ENCODE peak calls at places on chromosomes 2 and 18, in nine cellular contexts. M, C, P, S, V, N, K, A and B are unnamed samples.
A peak's percentile ranks its signal among the peaks of the same experiment; 100 is the strongest.

GRCh38 chr2:118903489-118904215 is 38.3 kb upstream of the MARCO start:
- DNase-seq in N (no peak), A (no peak), P (no peak), C (no peak), M (no peak), V (no peak), S (no peak), K (no peak), B (no peak)

GRCh38 chr2:212537311-212538155 is 1.1 kb downstream of the ERBB4 start:
- DNase-seq in K (no peak), N (no peak), P (peak; percentile 29), S (peak; percentile 19), M (peak; percentile 34), A (peak; percentile 74), C (peak; percentile 68), V (peak; percentile 84), B (no peak)

GRCh38 chr2:121072784-121073183 is 212.2 kb downstream of the TFCP2L1 start:
- DNase-seq in P (no peak), K (no peak), S (no peak), V (no peak), C (no peak), M (no peak), N (no peak), A (no peak), B (no peak)

GRCh38 chr2:10267551-10268465 is 34.9 kb upstream of the HPCAL1 start:
- DNase-seq in A (no peak), C (peak; percentile 35), V (peak; percentile 95), P (no peak), K (peak; percentile 80), S (no peak), N (no peak), M (peak; percentile 79), B (no peak)

GRCh38 chr18:59813942-59814341 is 85.9 kb upstream of the PMAIP1 start:
- DNase-seq in P (no peak), V (no peak), S (no peak), M (no peak), K (no peak), C (no peak), N (no peak), A (no peak), B (peak; percentile 31)

GRCh38 chr2:205245652-205246051 is 436.6 kb upstream of the NRP2 start:
- DNase-seq in V (no peak), C (no peak), S (no peak), M (no peak), A (no peak), K (no peak), N (no peak), P (peak; percentile 47), B (no peak)

GRCh38 chr2:24359129-24359528 is 1.2 kb downstream of the ITSN2 start:
- DNase-seq in C (no peak), K (no peak), N (no peak), S (no peak), V (no peak), P (no peak), M (no peak), A (no peak), B (no peak)

GRCh38 chr2:74911061-74911460 is 47.4 kb upstream of the POLE4 start:
- DNase-seq in V (no peak), M (no peak), A (no peak), C (no peak), S (no peak), P (no peak), N (no peak), K (no peak), B (no peak)

GRCh38 chr2:79887747-79888374 is 375.0 kb downstream of the CTNNA2 start:
- DNase-seq in M (no peak), N (peak; percentile 32), A (peak; percentile 68), C (peak; percentile 68), S (peak; percentile 7), P (peak; percentile 66), K (no peak), V (no peak), B (peak; percentile 48)

DNA sequence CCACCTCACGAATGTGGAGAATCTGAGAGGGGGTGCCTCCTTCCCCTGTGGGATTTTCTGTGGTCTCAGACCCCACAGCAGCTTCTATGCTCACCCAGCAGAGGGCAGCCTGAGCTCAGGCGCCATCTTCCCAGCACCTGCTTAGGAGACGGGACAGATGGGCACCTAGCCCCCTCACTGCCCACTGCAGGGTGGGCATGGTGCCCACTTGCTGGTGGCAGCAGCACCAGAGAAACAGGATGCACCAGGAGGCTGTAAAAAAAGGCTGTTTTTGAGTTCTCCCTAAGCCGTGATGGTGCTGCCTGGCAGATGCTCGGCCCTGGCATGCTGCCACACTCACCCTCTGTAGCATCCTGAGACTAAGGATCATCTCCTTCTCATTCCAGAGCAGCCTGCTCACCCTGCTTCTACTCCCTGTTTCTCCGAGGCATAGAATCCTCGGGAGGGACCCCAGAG is 19.1 kb upstream of the SLC20A1 start:
- DNase-seq in V (peak; percentile 82), K (peak; percentile 60), A (peak; percentile 62), P (peak; percentile 77), N (peak; percentile 76), M (peak; percentile 62), S (peak; percentile 65), C (peak; percentile 68), B (no peak)
- TF ChIP-seq CTCF in V (peak; percentile 21), K (peak; percentile 82), A (peak; percentile 89), P (peak; percentile 92), N (peak; percentile 96), M (peak; percentile 74), S (peak; percentile 85), C (peak; percentile 78), B (peak; percentile 97)

DNA sequence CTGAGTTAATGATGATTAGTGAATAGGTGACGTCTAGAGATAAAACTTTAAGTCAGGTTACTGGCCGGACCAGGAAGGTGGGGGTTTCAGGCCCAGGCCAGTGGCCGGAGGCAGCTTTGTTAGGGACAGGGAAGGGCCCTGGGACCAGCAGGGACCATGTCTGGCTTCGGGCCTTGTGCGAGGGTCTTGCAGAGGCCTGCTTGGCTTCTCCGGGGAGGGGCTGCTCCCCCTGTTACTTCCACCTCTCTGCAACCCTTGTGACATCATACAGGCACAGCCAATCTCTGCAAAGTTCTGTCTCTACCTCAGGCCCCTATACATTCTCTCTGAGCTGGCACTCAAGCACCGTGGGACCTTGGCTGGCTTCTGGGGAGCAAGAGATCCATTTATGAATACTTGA is at the start of gene ALLC:
- DNase-seq in V (no peak), A (no peak), C (no peak), P (no peak), M (no peak), N (no peak), K (no peak), S (no peak), B (no peak)
- H3K4me3 ChIP-seq in V (no peak within 1 kb of the TSS), A (no peak within 1 kb of the TSS), C (no peak within 1 kb of the TSS), P (no peak within 1 kb of the TSS), M (no peak within 1 kb of the TSS), N (no peak within 1 kb of the TSS), K (no peak within 1 kb of the TSS), S (no peak within 1 kb of the TSS), B (no peak within 1 kb of the TSS)

GRCh38 chr2:236174608-236175001 is 6.4 kb upstream of the GBX2 start:
- DNase-seq in P (no peak), A (no peak), K (no peak), N (no peak), C (peak; percentile 8), M (no peak), S (no peak), V (no peak), B (no peak)

GRCh38 chr2:236177604-236177966 is 9.4 kb upstream of the GBX2 start:
- DNase-seq in N (no peak), A (peak; percentile 62), P (peak; percentile 36), M (peak; percentile 59), C (peak; percentile 87), V (peak; percentile 65), K (peak; percentile 33), S (peak; percentile 39), B (no peak)

GRCh38 chr2:236176951-236177350 is 8.8 kb upstream of the GBX2 start:
- DNase-seq in C (no peak), A (no peak), P (no peak), S (no peak), K (no peak), N (no peak), M (no peak), V (no peak), B (no peak)

GRCh38 chr2:236177967-236178909 is 10.1 kb upstream of the GBX2 start:
- DNase-seq in V (peak; percentile 79), S (peak; percentile 87), A (peak; percentile 79), M (peak; percentile 60), N (no peak), C (peak; percentile 90), P (peak; percentile 65), K (peak; percentile 58), B (peak; percentile 49)

DNA sequence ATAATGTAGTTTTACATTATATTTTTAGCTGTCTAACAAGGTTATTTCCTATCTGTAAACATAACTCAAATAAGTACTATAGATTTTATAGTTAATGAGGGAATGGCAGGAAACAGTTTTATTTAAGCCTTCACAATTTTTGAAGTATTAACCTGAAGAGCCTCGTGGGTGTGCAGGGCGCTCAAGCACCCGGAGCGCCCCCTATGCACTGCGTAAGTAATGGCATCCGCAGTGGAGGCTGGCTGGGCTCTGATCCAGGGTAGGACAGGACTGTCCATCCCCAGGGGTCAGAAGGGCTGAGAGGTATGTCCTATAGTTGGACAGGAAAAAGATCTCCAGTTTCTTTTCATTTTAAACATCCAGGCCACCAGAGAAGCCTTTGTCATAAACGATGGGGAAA is 8.2 kb upstream of the GBX2 start:
- DNase-seq in A (peak; percentile 62), K (no peak), V (no peak), S (no peak), P (peak; percentile 40), N (no peak), C (peak; percentile 79), M (no peak), B (no peak)
- TF ChIP-seq CTCF in A (peak; percentile 75), K (peak; percentile 30), V (peak; percentile 12), S (peak; percentile 60), P (peak; percentile 59), N (peak; percentile 71), C (peak; percentile 85), M (peak; percentile 35), B (peak; percentile 85)

GRCh38 chr2:64945973-64946736 is 43.0 kb upstream of the SLC1A4 start:
- DNase-seq in A (no peak), M (no peak), S (no peak), C (peak; percentile 5), K (peak; percentile 74), N (peak; percentile 88), V (no peak), P (no peak), B (peak; percentile 16)
- H3K4me3 ChIP-seq in A (no peak overlapping the region), M (no peak overlapping the region), S (no peak overlapping the region), C (no peak overlapping the region), K (no peak overlapping the region), N (no peak overlapping the region), V (no peak overlapping the region), P (no peak overlapping the region), B (no peak overlapping the region)

DNA sequence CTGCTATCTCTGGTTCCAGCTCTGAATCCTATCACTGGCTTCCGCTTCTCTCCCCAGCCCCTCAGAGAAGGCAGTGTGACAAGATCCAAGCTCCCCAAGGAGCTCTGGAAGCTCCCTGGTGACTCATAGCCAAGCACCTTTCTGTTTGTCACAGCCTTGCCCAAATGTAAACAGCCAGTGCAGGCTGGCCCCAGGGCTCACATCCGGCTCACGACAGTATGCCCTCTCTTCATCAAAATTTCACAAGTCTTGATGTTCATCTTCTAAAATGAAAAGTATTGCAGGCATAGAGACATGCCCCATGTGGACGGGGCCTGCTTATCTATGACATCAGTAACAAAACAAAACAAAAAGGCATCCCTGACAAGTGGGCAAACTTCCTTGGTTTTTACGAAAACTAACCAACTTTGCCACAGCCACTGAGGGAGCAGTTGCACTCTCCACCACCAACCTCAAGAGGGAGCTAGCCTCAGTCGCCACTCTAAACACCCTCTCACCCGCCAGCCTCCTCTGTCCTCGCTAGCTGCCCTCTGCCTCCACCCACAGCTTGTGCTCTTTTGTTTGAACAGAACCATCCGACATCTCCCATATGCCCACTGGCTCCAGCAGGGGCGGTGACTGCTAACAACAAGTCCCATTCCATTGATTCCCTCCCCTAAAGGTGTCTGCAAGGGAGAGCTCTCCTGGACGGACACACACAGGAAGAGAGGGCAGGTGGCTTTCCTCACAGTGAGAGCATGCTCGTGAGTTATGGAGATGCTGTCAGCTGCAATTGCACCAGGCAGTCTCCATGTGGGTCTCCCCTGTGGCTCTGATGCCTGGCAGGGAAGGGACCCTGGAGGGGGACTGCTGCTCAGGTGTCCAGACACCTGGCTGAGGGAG is 71.0 kb upstream of the DAPL1 start:
- DNase-seq in V (no peak), P (no peak), S (peak; percentile 71), K (no peak), C (peak; percentile 33), N (no peak), A (no peak), M (no peak), B (no peak)
- TF ChIP-seq CTCF in V (no peak), P (peak; percentile 26), S (peak; percentile 67), K (no peak), C (peak; percentile 53), N (peak; percentile 42), A (peak; percentile 28), M (peak; percentile 5), B (peak; percentile 62)